ENCODE peak calls at places on chromosomes 1 and 21, in eight cellular contexts. One of them, this sample, is unnamed.

GRCh38 chr1:157369808-157370521 is 182.3 kb downstream of the FCRL5 start:
- DNase-seq in Caco-2: peak
- DNase-seq in BJ: no peak
- DNase-seq in heart left ventricle: no peak
- DNase-seq in mammary epithelial cell: peak
- DNase-seq in body of pancreas: peak
- DNase-seq in fibroblast of the aortic adventitia: peak
- DNase-seq in nephron progenitor cell: peak
- DNase-seq in this sample: peak

GRCh38 chr1:14525262-14525661 is 73.2 kb upstream of the KAZN start:
- DNase-seq in Caco-2: no peak
- DNase-seq in BJ: no peak
- DNase-seq in heart left ventricle: no peak
- DNase-seq in mammary epithelial cell: no peak
- DNase-seq in body of pancreas: no peak
- DNase-seq in fibroblast of the aortic adventitia: no peak
- DNase-seq in nephron progenitor cell: no peak
- DNase-seq in this sample: no peak

GRCh38 chr21:29549614-29550013 is 250.9 kb downstream of the BACH1 start:
- DNase-seq in Caco-2: no peak
- DNase-seq in BJ: no peak
- DNase-seq in heart left ventricle: no peak
- DNase-seq in mammary epithelial cell: no peak
- DNase-seq in body of pancreas: no peak
- DNase-seq in fibroblast of the aortic adventitia: no peak
- DNase-seq in nephron progenitor cell: no peak
- DNase-seq in this sample: no peak

GRCh38 chr1:1490633-1491230 is 19.2 kb downstream of the ATAD3B start:
- DNase-seq in Caco-2: no peak
- DNase-seq in BJ: no peak
- DNase-seq in heart left ventricle: no peak
- DNase-seq in mammary epithelial cell: no peak
- DNase-seq in body of pancreas: no peak
- DNase-seq in fibroblast of the aortic adventitia: no peak
- DNase-seq in nephron progenitor cell: no peak
- DNase-seq in this sample: no peak

GRCh38 chr21:15397258-15397657 is 332.5 kb upstream of the NRIP1 start:
- DNase-seq in Caco-2: no peak
- DNase-seq in BJ: no peak
- DNase-seq in heart left ventricle: no peak
- DNase-seq in mammary epithelial cell: no peak
- DNase-seq in body of pancreas: no peak
- DNase-seq in fibroblast of the aortic adventitia: no peak
- DNase-seq in nephron progenitor cell: no peak
- DNase-seq in this sample: no peak

GRCh38 chr21:41059871-41060270 is 108.1 kb upstream of the BACE2 start:
- DNase-seq in Caco-2: no peak
- DNase-seq in BJ: no peak
- DNase-seq in heart left ventricle: no peak
- DNase-seq in mammary epithelial cell: no peak
- DNase-seq in body of pancreas: no peak
- DNase-seq in fibroblast of the aortic adventitia: no peak
- DNase-seq in nephron progenitor cell: no peak
- DNase-seq in this sample: no peak

GRCh38 chr1:212970085-212970484 is 19.7 kb downstream of the VASH2 start:
- DNase-seq in Caco-2: no peak
- DNase-seq in BJ: no peak
- DNase-seq in heart left ventricle: no peak
- DNase-seq in mammary epithelial cell: no peak
- DNase-seq in body of pancreas: no peak
- DNase-seq in fibroblast of the aortic adventitia: no peak
- DNase-seq in nephron progenitor cell: peak
- DNase-seq in this sample: no peak

GRCh38 chr21:39052718-39053117 is 130.5 kb downstream of the PSMG1 start:
- DNase-seq in Caco-2: no peak
- DNase-seq in BJ: no peak
- DNase-seq in heart left ventricle: no peak
- DNase-seq in mammary epithelial cell: no peak
- DNase-seq in body of pancreas: no peak
- DNase-seq in fibroblast of the aortic adventitia: no peak
- DNase-seq in nephron progenitor cell: no peak
- DNase-seq in this sample: no peak

GRCh38 chr21:45545236-45545570 is 3.0 kb upstream of the SLC19A1 start:
- DNase-seq in Caco-2: no peak
- DNase-seq in BJ: no peak
- DNase-seq in heart left ventricle: no peak
- DNase-seq in mammary epithelial cell: no peak
- DNase-seq in body of pancreas: no peak
- DNase-seq in fibroblast of the aortic adventitia: no peak
- DNase-seq in nephron progenitor cell: no peak
- DNase-seq in this sample: no peak

GRCh38 chr1:8206397-8206796 is 111.5 kb upstream of the SLC45A1 start:
- DNase-seq in Caco-2: no peak
- DNase-seq in BJ: no peak
- DNase-seq in heart left ventricle: no peak
- DNase-seq in mammary epithelial cell: no peak
- DNase-seq in body of pancreas: no peak
- DNase-seq in fibroblast of the aortic adventitia: no peak
- DNase-seq in nephron progenitor cell: no peak
- DNase-seq in this sample: no peak

GRCh38 chr1:151936203-151936602 is 26.9 kb upstream of the THEM4 start:
- DNase-seq in Caco-2: no peak
- DNase-seq in BJ: no peak
- DNase-seq in heart left ventricle: no peak
- DNase-seq in mammary epithelial cell: no peak
- DNase-seq in body of pancreas: no peak
- DNase-seq in fibroblast of the aortic adventitia: no peak
- DNase-seq in nephron progenitor cell: no peak
- DNase-seq in this sample: no peak

GRCh38 chr1:30907641-30908445 is 715 bp downstream of the SDC3 start:
- DNase-seq in Caco-2: no peak
- DNase-seq in BJ: no peak
- DNase-seq in heart left ventricle: peak
- DNase-seq in mammary epithelial cell: no peak
- DNase-seq in body of pancreas: no peak
- DNase-seq in fibroblast of the aortic adventitia: no peak
- DNase-seq in nephron progenitor cell: peak
- DNase-seq in this sample: no peak

GRCh38 chr1:78005755-78006154 is 1.0 kb downstream of the DNAJB4 start:
- DNase-seq in Caco-2: no peak
- DNase-seq in BJ: peak
- DNase-seq in heart left ventricle: no peak
- DNase-seq in mammary epithelial cell: peak
- DNase-seq in body of pancreas: peak
- DNase-seq in fibroblast of the aortic adventitia: peak
- DNase-seq in nephron progenitor cell: no peak
- DNase-seq in this sample: no peak

GRCh38 chr1:85616011-85616705 is 35.6 kb downstream of the CCN1 start:
- DNase-seq in Caco-2: no peak
- DNase-seq in BJ: no peak
- DNase-seq in heart left ventricle: peak
- DNase-seq in mammary epithelial cell: no peak
- DNase-seq in body of pancreas: no peak
- DNase-seq in fibroblast of the aortic adventitia: no peak
- DNase-seq in nephron progenitor cell: no peak
- DNase-seq in this sample: no peak

GRCh38 chr21:45366931-45367401 is 38.0 kb upstream of the COL18A1 start:
- DNase-seq in Caco-2: no peak
- DNase-seq in BJ: no peak
- DNase-seq in heart left ventricle: peak
- DNase-seq in mammary epithelial cell: no peak
- DNase-seq in body of pancreas: peak
- DNase-seq in fibroblast of the aortic adventitia: peak
- DNase-seq in nephron progenitor cell: no peak
- DNase-seq in this sample: no peak

GRCh38 chr21:42421018-42421793 is 17.5 kb downstream of the UBASH3A start:
- DNase-seq in Caco-2: no peak
- DNase-seq in BJ: no peak
- DNase-seq in heart left ventricle: no peak
- DNase-seq in mammary epithelial cell: no peak
- DNase-seq in body of pancreas: no peak
- DNase-seq in fibroblast of the aortic adventitia: no peak
- DNase-seq in nephron progenitor cell: no peak
- DNase-seq in this sample: no peak

GRCh38 chr1:70994753-70995152 is 52.9 kb downstream of the PTGER3 start:
- DNase-seq in Caco-2: no peak
- DNase-seq in BJ: no peak
- DNase-seq in heart left ventricle: no peak
- DNase-seq in mammary epithelial cell: no peak
- DNase-seq in body of pancreas: no peak
- DNase-seq in fibroblast of the aortic adventitia: no peak
- DNase-seq in nephron progenitor cell: no peak
- DNase-seq in this sample: no peak

GRCh38 chr1:111334169-111334568 is 43.5 kb downstream of the CHIA start:
- DNase-seq in Caco-2: no peak
- DNase-seq in BJ: no peak
- DNase-seq in heart left ventricle: no peak
- DNase-seq in mammary epithelial cell: peak
- DNase-seq in body of pancreas: peak
- DNase-seq in fibroblast of the aortic adventitia: peak
- DNase-seq in nephron progenitor cell: no peak
- DNase-seq in this sample: no peak
- TF ChIP-seq CTCF in Caco-2: peak
- TF ChIP-seq CTCF in BJ: peak
- TF ChIP-seq CTCF in heart left ventricle: peak
- TF ChIP-seq CTCF in mammary epithelial cell: peak
- TF ChIP-seq CTCF in body of pancreas: peak
- TF ChIP-seq CTCF in fibroblast of the aortic adventitia: peak
- TF ChIP-seq CTCF in nephron progenitor cell: peak
- TF ChIP-seq CTCF in this sample: peak

GRCh38 chr1:164673584-164674214 is 114.7 kb downstream of the PBX1 start:
- DNase-seq in Caco-2: no peak
- DNase-seq in BJ: no peak
- DNase-seq in heart left ventricle: no peak
- DNase-seq in mammary epithelial cell: no peak
- DNase-seq in body of pancreas: peak
- DNase-seq in fibroblast of the aortic adventitia: no peak
- DNase-seq in nephron progenitor cell: peak
- DNase-seq in this sample: no peak
- TF ChIP-seq CTCF in Caco-2: peak
- TF ChIP-seq CTCF in BJ: peak
- TF ChIP-seq CTCF in heart left ventricle: peak
- TF ChIP-seq CTCF in mammary epithelial cell: peak
- TF ChIP-seq CTCF in body of pancreas: no peak
- TF ChIP-seq CTCF in fibroblast of the aortic adventitia: peak
- TF ChIP-seq CTCF in nephron progenitor cell: peak
- TF ChIP-seq CTCF in this sample: peak

GRCh38 chr1:59075021-59075420 is 221.9 kb upstream of the FGGY start:
- DNase-seq in Caco-2: no peak
- DNase-seq in BJ: no peak
- DNase-seq in heart left ventricle: no peak
- DNase-seq in mammary epithelial cell: no peak
- DNase-seq in body of pancreas: no peak
- DNase-seq in fibroblast of the aortic adventitia: no peak
- DNase-seq in nephron progenitor cell: no peak
- DNase-seq in this sample: no peak

GRCh38 chr1:59077739-59078503 is 219.0 kb upstream of the FGGY start:
- DNase-seq in Caco-2: no peak
- DNase-seq in BJ: no peak
- DNase-seq in heart left ventricle: no peak
- DNase-seq in mammary epithelial cell: no peak
- DNase-seq in body of pancreas: no peak
- DNase-seq in fibroblast of the aortic adventitia: no peak
- DNase-seq in nephron progenitor cell: no peak
- DNase-seq in this sample: no peak

GRCh38 chr1:59078866-59079265 is 218.0 kb upstream of the FGGY start:
- DNase-seq in Caco-2: no peak
- DNase-seq in BJ: no peak
- DNase-seq in heart left ventricle: no peak
- DNase-seq in mammary epithelial cell: no peak
- DNase-seq in body of pancreas: no peak
- DNase-seq in fibroblast of the aortic adventitia: no peak
- DNase-seq in nephron progenitor cell: no peak
- DNase-seq in this sample: no peak

GRCh38 chr1:59074574-59074973 is 222.3 kb upstream of the FGGY start:
- DNase-seq in Caco-2: no peak
- DNase-seq in BJ: no peak
- DNase-seq in heart left ventricle: no peak
- DNase-seq in mammary epithelial cell: no peak
- DNase-seq in body of pancreas: no peak
- DNase-seq in fibroblast of the aortic adventitia: no peak
- DNase-seq in nephron progenitor cell: no peak
- DNase-seq in this sample: no peak

DNA sequence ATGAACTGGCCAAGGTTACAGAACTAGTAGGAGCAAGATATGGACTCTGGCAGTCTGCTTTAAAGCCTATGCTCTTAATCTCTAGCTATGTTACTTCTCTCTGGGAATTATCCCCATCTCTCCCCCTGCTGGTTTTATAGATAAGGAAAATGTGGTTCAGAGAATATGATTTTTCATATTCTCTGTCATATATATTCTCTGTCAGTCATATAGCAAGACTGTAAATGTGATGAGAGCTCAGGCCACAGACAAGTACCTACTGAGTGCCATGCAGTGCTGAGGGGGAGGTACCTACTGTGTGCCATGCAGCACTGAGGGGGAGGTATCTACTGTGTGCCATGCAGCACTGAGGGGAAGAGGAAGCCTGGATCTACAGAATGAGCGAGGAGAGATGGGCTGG is 220.3 kb upstream of the FGGY start:
- DNase-seq in Caco-2: no peak
- DNase-seq in BJ: no peak
- DNase-seq in heart left ventricle: no peak
- DNase-seq in mammary epithelial cell: no peak
- DNase-seq in body of pancreas: no peak
- DNase-seq in fibroblast of the aortic adventitia: peak
- DNase-seq in nephron progenitor cell: no peak
- DNase-seq in this sample: no peak
- TF ChIP-seq CTCF in Caco-2: no peak
- TF ChIP-seq CTCF in BJ: peak
- TF ChIP-seq CTCF in heart left ventricle: no peak
- TF ChIP-seq CTCF in mammary epithelial cell: peak
- TF ChIP-seq CTCF in body of pancreas: peak
- TF ChIP-seq CTCF in fibroblast of the aortic adventitia: peak
- TF ChIP-seq CTCF in nephron progenitor cell: no peak
- TF ChIP-seq CTCF in this sample: no peak

DNA sequence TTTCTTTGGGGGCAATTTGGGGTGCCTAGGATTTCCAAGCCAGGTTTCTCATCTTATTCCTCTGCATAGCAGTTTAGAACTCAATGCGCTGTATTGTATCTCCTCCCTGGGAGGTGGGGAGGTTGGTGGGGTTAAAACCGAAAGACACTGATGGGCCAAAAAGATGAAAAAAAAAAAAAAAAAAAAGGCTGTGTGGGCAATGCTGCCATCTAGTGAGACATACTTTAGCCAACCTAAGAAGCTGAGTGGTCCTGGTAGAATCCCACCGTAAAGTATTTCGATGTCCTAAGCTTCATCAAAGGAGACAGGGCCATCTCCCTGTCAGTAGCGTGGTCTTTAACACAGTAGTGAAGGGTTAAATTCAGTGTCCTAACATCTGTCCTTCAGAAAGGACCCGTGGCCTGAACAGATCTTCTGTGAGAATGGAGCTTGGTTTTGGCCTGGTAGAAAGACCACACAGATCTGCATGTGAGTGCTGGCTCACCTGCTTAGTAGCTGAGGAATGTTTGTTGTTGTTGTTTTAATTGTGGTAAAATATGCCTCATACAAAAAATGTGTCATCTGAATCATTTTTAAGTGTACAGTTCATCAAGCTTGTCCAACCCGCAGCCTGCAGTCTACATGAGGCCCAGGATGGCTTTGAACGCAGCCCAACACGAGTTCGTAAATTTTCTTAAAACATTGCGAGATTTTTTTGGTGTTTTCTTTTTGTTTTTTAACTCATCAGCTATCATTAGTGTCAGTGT is 226.2 kb downstream of the KIF26B start:
- DNase-seq in Caco-2: no peak
- DNase-seq in BJ: no peak
- DNase-seq in heart left ventricle: no peak
- DNase-seq in mammary epithelial cell: no peak
- DNase-seq in body of pancreas: no peak
- DNase-seq in fibroblast of the aortic adventitia: peak
- DNase-seq in nephron progenitor cell: no peak
- DNase-seq in this sample: no peak
- TF ChIP-seq CTCF in Caco-2: peak
- TF ChIP-seq CTCF in BJ: peak
- TF ChIP-seq CTCF in heart left ventricle: peak
- TF ChIP-seq CTCF in mammary epithelial cell: no peak
- TF ChIP-seq CTCF in body of pancreas: peak
- TF ChIP-seq CTCF in fibroblast of the aortic adventitia: peak
- TF ChIP-seq CTCF in nephron progenitor cell: peak
- TF ChIP-seq CTCF in this sample: peak